ENCODE peak calls at places on chromosome 2, in four cellular contexts. Y is GM12878, X is K562, K is SK-N-SH. D is an unnamed sample.

GRCh38 chr2:124283090-124283489 is 258.0 kb downstream of the CNTNAP5 start:
- DNase-seq in X (no peak), K (no peak), Y (no peak), D (no peak)

GRCh38 chr2:105747997-105748396 is 3.3 kb downstream of the NCK2 start:
- DNase-seq in Y (no peak), K (no peak), X (no peak), D (no peak)

GRCh38 chr2:95231723-95232122 is 24.4 kb downstream of the ZNF892 start:
- DNase-seq in K (peak), Y (no peak), X (peak), D (peak)

GRCh38 chr2:230861564-230862255 is 3.0 kb upstream of the ITM2C start:
- DNase-seq in X (no peak), Y (no peak), K (no peak), D (peak)

GRCh38 chr2:216574046-216574445 is 59.2 kb upstream of the IGFBP2 start:
- DNase-seq in K (peak), Y (no peak), X (no peak), D (no peak)

GRCh38 chr2:159773426-159773825 is 24.6 kb downstream of the CD302 start:
- DNase-seq in X (no peak), Y (no peak), K (no peak), D (no peak)

GRCh38 chr2:96153291-96153713 is 8.1 kb upstream of the DUSP2 start:
- DNase-seq in K (peak), X (no peak), Y (no peak), D (no peak)

GRCh38 chr2:36461039-36461681 is 105.6 kb downstream of the CRIM1 start:
- DNase-seq in X (no peak), K (no peak), Y (peak), D (no peak)

GRCh38 chr2:33121416-33121815 is 174.7 kb downstream of the LTBP1 start:
- DNase-seq in K (no peak), Y (no peak), X (peak), D (no peak)

GRCh38 chr2:127105656-127106456 is 1.1 kb downstream of the BIN1 start:
- DNase-seq in Y (no peak), K (peak), X (no peak), D (peak)

GRCh38 chr2:223959688-223960087 is 2.4 kb downstream of the MRPL44 start:
- DNase-seq in K (no peak), X (no peak), Y (no peak), D (no peak)

GRCh38 chr2:151097930-151098329 is 163.7 kb downstream of the RBM43 start:
- DNase-seq in X (no peak), Y (no peak), K (no peak), D (no peak)

GRCh38 chr2:36433311-36434217 is 78.0 kb downstream of the CRIM1 start:
- DNase-seq in Y (no peak), X (no peak), K (no peak), D (no peak)

GRCh38 chr2:226581004-226581403 is 218.6 kb downstream of the IRS1 start:
- DNase-seq in K (no peak), Y (no peak), X (no peak), D (no peak)

GRCh38 chr2:226584656-226585055 is 215.0 kb downstream of the IRS1 start:
- DNase-seq in X (no peak), Y (no peak), K (no peak), D (no peak)

GRCh38 chr2:226581661-226582060 is 218.0 kb downstream of the IRS1 start:
- DNase-seq in Y (no peak), K (no peak), X (no peak), D (no peak)

GRCh38 chr2:226585130-226585561 is 214.5 kb downstream of the IRS1 start:
- DNase-seq in X (no peak), K (no peak), Y (no peak), D (no peak)

GRCh38 chr2:226583715-226584114 is 215.9 kb downstream of the IRS1 start:
- DNase-seq in X (no peak), Y (no peak), K (no peak), D (no peak)
- TF ChIP-seq USF1 in X (no peak), Y (no peak), K (no peak), D (no peak)

GRCh38 chr2:144159264-144159663 is 360.7 kb downstream of the ZEB2 start:
- DNase-seq in Y (no peak), X (no peak), K (no peak), D (no peak)
- TF ChIP-seq USF1 in Y (no peak), X (no peak), K (no peak), D (no peak)

DNA sequence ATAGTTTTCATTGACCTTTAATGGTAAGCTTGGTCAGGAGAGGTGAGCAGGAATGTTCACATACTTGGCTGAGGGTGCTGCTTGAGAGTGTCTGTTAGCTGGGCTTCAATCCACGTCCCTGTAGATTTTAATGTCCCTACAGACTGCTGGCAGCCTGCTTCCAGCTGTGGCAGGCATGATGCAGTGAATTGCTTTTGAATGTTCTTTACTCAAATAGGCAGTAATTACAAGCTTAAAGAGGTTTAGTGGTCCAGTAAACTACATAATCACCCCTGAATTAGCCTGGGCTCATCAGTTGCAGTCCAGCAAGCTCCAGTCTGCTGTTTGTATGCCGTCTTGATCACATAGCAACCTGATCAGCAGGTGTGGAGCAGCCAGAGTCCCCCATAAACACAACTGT is 102.1 kb downstream of the MEIS1 start:
- DNase-seq in K (peak), X (no peak), Y (no peak), D (no peak)
- TF ChIP-seq USF1 in K (no peak), X (no peak), Y (no peak), D (no peak)

DNA sequence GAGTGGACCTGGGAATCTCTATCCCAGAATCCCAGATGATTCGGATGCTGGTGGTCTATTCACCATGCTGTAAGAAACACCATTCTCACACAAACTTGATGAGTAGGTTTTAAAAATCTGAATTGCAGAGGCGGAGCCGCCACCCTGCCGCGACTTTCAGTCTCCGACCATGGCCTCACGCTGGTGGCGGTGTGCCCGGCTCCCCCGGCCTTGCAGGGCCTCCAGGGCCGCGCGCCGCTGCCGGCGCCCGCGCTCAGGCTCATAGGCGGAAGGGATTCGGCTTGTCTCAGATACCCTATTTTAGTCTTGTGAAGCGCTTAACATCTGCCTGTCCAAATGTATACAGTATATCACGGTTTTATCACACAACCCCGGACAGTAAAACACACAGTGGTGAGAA is 2.6 kb upstream of the PPM1B start:
- DNase-seq in Y (no peak), K (peak), X (no peak), D (peak)
- TF ChIP-seq USF1 in Y (no peak), K (no peak), X (no peak), D (no peak)

DNA sequence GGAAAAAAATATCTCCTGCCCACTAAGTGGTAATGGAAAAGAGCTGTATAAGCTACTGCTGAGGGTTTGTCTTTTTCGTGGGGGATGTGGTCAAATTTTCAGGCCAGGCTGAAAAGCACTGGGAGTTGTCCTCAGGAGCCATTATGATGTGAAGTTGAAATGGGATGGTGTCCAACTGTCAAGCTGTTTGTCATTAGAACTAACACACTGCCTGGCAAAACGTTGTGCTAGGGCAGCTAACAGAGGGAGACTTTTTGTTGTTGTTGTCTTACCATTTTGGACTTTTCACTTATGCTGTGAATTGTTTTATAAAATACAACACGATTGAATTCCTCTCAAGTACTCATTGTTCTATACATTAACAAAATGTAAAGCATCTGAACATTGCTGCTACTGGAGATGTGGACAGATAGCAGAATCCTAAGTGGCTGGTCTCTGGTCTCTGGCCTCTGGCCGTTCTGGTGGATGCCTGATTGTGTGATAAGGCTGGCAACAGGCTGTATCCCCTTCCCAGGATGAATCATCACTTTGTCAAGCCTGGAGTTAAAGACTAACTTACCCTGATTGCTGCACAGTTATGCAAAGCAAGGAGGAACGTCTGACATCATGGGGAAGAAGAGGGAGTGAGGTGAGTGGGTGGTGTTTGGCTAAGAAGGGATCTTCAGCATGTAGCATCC is 2.3 kb downstream of the MYO1B start:
- DNase-seq in K (peak), Y (no peak), X (no peak), D (no peak)
- TF ChIP-seq USF1 in K (no peak), Y (no peak), X (no peak), D (no peak)

GRCh38 chr2:10171006-10171800 is 48.7 kb downstream of the RRM2 start:
- DNase-seq in X (no peak), K (peak), Y (no peak), D (no peak)

GRCh38 chr2:10167316-10167715 is 44.8 kb downstream of the RRM2 start:
- DNase-seq in Y (no peak), K (peak), X (no peak), D (no peak)

GRCh38 chr2:10169053-10169578 is 46.6 kb downstream of the RRM2 start:
- DNase-seq in Y (no peak), K (no peak), X (no peak), D (no peak)

GRCh38 chr2:10170256-10170655 is 47.7 kb downstream of the RRM2 start:
- DNase-seq in X (no peak), Y (no peak), K (peak), D (no peak)

GRCh38 chr2:10169581-10169980 is 47.0 kb downstream of the RRM2 start:
- DNase-seq in Y (no peak), K (peak), X (no peak), D (no peak)
- TF ChIP-seq USF1 in Y (no peak), K (no peak), X (no peak), D (no peak)

GRCh38 chr2:130834923-130835765 is 1.6 kb upstream of the ARHGEF4 start:
- DNase-seq in X (no peak), K (no peak), Y (no peak), D (no peak)

GRCh38 chr2:130837175-130837810 is 579 bp downstream of the ARHGEF4 start:
- DNase-seq in Y (no peak), X (no peak), K (no peak), D (no peak)

GRCh38 chr2:130837811-130838565 is 1.3 kb downstream of the ARHGEF4 start:
- DNase-seq in K (no peak), X (no peak), Y (no peak), D (no peak)

GRCh38 chr2:130835766-130836015 is 1.0 kb upstream of the ARHGEF4 start:
- DNase-seq in K (no peak), Y (no peak), X (no peak), D (no peak)

DNA sequence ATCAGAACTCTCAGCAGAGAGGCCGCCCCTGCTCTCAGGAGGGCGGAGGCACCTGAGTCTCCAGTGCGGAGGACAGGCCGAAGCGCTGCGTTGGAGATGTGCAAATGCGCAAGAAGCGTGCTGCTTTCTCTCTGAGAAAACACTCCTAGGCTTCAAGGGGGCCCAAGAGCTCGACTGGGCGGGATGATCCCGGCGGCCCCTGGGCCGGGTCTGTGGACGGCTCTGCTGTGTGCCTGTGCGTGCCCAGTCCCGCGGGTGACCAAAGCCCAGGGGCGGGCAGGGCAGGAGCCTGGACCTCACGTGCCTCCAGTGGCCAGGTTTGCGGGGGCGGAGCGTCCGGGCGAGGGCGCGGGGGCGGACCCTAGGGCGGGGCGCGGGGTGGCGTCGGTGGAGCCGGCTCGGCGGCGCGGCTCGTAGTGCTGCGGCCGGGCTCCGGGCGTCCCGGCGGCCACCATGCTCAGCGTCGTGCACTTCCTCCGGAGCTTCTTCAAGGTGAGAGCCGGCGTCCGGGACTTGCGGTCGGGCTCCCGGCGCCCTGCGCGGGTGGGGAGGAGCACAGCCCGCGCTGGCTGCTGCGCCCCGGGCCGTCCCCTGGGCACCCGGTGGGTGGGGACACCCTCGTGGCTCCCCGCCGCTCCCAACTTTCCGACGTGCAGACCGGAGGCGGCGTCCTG is at the start of gene ARHGEF4:
- DNase-seq in X (peak), K (peak), Y (no peak), D (peak)
- TF ChIP-seq USF1 in X (no peak), K (no peak), Y (no peak), D (peak)

GRCh38 chr2:207489251-207489650 is 40.5 kb upstream of the CREB1 start:
- DNase-seq in Y (no peak), X (no peak), K (no peak), D (no peak)

GRCh38 chr2:207491954-207492353 is 37.8 kb upstream of the CREB1 start:
- DNase-seq in K (no peak), Y (no peak), X (no peak), D (no peak)

GRCh38 chr2:207491086-207491485 is 38.7 kb upstream of the CREB1 start:
- DNase-seq in Y (no peak), K (no peak), X (no peak), D (no peak)

GRCh38 chr2:207490441-207490840 is 39.3 kb upstream of the CREB1 start:
- DNase-seq in X (no peak), K (no peak), Y (no peak), D (no peak)

GRCh38 chr2:207492461-207492860 is 37.3 kb upstream of the CREB1 start:
- DNase-seq in X (no peak), K (no peak), Y (no peak), D (no peak)
- TF ChIP-seq USF1 in X (no peak), K (no peak), Y (no peak), D (no peak)

GRCh38 chr2:121242175-121242875 is 42.7 kb downstream of the TFCP2L1 start:
- DNase-seq in X (no peak), K (peak), Y (no peak), D (no peak)
- TF ChIP-seq USF1 in X (no peak), K (no peak), Y (no peak), D (no peak)

GRCh38 chr2:144595279-144595678 is 75.4 kb upstream of the ZEB2 start:
- DNase-seq in X (peak), K (no peak), Y (no peak), D (no peak)

GRCh38 chr2:144598906-144599305 is 79.0 kb upstream of the ZEB2 start:
- DNase-seq in Y (no peak), K (no peak), X (no peak), D (no peak)

GRCh38 chr2:144595686-144596073 is 75.8 kb upstream of the ZEB2 start:
- DNase-seq in Y (no peak), K (no peak), X (no peak), D (no peak)

GRCh38 chr2:144597894-144598593 is 78.1 kb upstream of the ZEB2 start:
- DNase-seq in K (no peak), Y (no peak), X (no peak), D (no peak)

DNA sequence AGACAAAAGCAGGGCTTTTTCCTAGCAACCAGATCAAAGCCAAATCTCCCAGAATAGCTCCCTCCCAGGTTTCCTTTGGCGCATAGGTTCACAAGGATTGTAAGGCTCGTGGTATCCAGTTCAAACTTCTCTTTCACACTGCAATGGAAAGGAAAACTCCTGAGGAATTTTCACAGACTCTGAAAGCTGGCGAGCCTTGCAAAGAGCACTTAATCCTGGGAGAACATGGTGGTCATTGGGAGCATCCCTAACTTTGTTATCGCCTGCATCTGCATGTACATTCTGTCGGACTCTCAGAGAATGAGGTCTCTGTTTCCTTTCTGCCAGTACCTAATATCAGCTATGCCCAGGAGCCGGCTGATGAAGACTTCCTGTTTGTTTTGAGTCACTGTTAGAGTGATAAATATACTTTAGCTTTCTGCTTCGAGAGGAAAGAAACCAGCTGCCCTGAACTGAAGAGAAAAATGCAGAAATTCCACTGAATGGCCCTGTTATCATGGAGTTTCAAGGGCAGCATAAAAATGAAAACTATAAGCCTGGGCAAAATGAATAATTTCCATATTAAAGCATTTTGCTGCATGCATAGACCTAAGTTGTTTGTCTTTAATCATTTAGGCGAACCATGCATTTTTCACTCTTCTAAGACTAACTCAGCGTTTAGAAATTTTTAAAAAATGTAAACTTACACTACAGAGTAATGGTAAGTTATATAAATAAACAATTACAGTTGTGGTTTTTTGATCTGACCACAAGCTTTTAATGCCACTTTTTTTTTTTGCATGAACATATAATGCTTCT is 76.4 kb upstream of the ZEB2 start:
- DNase-seq in Y (no peak), K (peak), X (no peak), D (no peak)
- TF ChIP-seq USF1 in Y (no peak), K (no peak), X (no peak), D (no peak)